ENCODE peak calls at places on chromosomes 12 and 14, in four cellular contexts. P is stimulated activated naive CD8-positive, alpha-beta T cell treated with anti-CD3 and anti-CD28 coated beads, Interleukin-15, amount 100 ng/mL, for 72 hours; J is sciatic nerve; C is naive B cell. L is an unnamed sample.
A peak's percentile ranks its signal among the peaks of the same experiment; 100 is the strongest.

GRCh38 chr14:58765843-58766242 is 128.1 kb downstream of the DACT1 start:
- ATAC-seq in P (no peak), C (no peak), J (peak; percentile 35), L (no peak)

GRCh38 chr12:71139153-71139735 is 18.6 kb downstream of the TSPAN8 start:
- ATAC-seq in C (no peak), J (no peak), P (no peak), L (no peak)

GRCh38 chr14:104931323-104931770 is 6.7 kb downstream of the PLD4 start:
- ATAC-seq in P (no peak), C (no peak), J (no peak), L (no peak)

GRCh38 chr12:6494351-6494743 is 445 bp downstream of the NCAPD2 start:
- ATAC-seq in C (no peak), P (peak; percentile 13), J (no peak), L (no peak)

GRCh38 chr12:85865905-85866304 is 8.2 kb upstream of the NTS start:
- ATAC-seq in C (no peak), J (no peak), P (no peak), L (no peak)

GRCh38 chr12:87274594-87275245 is 754.5 kb downstream of the C12orf50 start:
- ATAC-seq in P (no peak), C (peak; percentile 32), J (no peak), L (no peak)

GRCh38 chr12:111430418-111431353 is 25.0 kb downstream of the SH2B3 start:
- ATAC-seq in P (peak; percentile 32), J (no peak), C (peak; percentile 24), L (peak; percentile 22)

GRCh38 chr12:91889970-91890369 is 255.7 kb downstream of the BTG1 start:
- ATAC-seq in C (no peak), J (no peak), P (no peak), L (no peak)

GRCh38 chr12:62841841-62842240 is 93.1 kb downstream of the PPM1H start:
- ATAC-seq in J (no peak), P (no peak), C (no peak), L (no peak)

GRCh38 chr12:101945361-101946232 is 68.2 kb downstream of the DRAM1 start:
- ATAC-seq in C (no peak), P (no peak), J (peak; percentile 68), L (no peak)

GRCh38 chr12:68667896-68668295 is 18.9 kb upstream of the NUP107 start:
- ATAC-seq in C (no peak), P (peak; percentile 64), J (no peak), L (no peak)

GRCh38 chr12:108854453-108855283 is 2.7 kb downstream of the SSH1 start:
- ATAC-seq in C (no peak), P (no peak), J (peak; percentile 61), L (peak; percentile 27)

GRCh38 chr14:61812347-61813100 is 50.3 kb downstream of the SNAPC1 start:
- ATAC-seq in J (no peak), P (peak; percentile 80), C (peak; percentile 35), L (no peak)

GRCh38 chr12:11158885-11159444 is 12.0 kb upstream of the SMIM10L1 start:
- ATAC-seq in C (no peak), P (no peak), J (no peak), L (no peak)

GRCh38 chr12:75489187-75489586 is 8.6 kb downstream of the GLIPR1 start:
- ATAC-seq in J (no peak), P (peak; percentile 4), C (no peak), L (peak; percentile 28)

GRCh38 chr14:68703093-68703492 is 89.8 kb downstream of the ZFP36L1 start:
- ATAC-seq in J (no peak), C (no peak), P (peak; percentile 69), L (peak; percentile 99)

L was measured in activated T-helper 17 cell treated with anti-CD3 and anti-CD28 coated beads, Interleukin-2, amount 50 U/mL, for 72 hours.